ENCODE peak calls at places on chromosome 19, in ten cellular contexts. J, E, P, Z, Q, K, U, N, V and C are unnamed samples.

GRCh38 chr19:38213911-38214625 is 10.0 kb downstream of the DPF1 start:
- DNase-seq in J (no peak), E (no peak), P (no peak), Z (no peak), Q (no peak), K (no peak), U (no peak), N (peak; percentile 81), V (no peak), C (no peak)

GRCh38 chr19:42252365-42253244 is 2.3 kb downstream of the ERF start:
- DNase-seq in J (peak; percentile 72), E (no peak), P (no peak), Z (no peak), Q (peak; percentile 91), K (no peak), U (peak; percentile 57), N (peak; percentile 52), V (peak; percentile 60), C (no peak)

GRCh38 chr19:50238043-50238442 is 34.6 kb downstream of the MYH14 start:
- DNase-seq in J (no peak), E (no peak), P (no peak), Z (no peak), Q (no peak), K (no peak), U (no peak), N (no peak), V (no peak), C (no peak)

GRCh38 chr19:28980236-28980868 is 232.6 kb downstream of the UQCRFS1 start:
- DNase-seq in J (no peak), E (no peak), P (no peak), Z (no peak), Q (no peak), K (no peak), U (no peak), N (peak; percentile 20), V (no peak), C (no peak)

GRCh38 chr19:33304760-33305647 is 2.7 kb upstream of the CEBPA start:
- DNase-seq in J (no peak), E (no peak), P (peak; percentile 56), Z (peak; percentile 77), Q (peak; percentile 46), K (no peak), U (peak; percentile 56), N (peak; percentile 44), V (peak; percentile 85), C (no peak)

GRCh38 chr19:56369886-56370676 is 23.3 kb downstream of the ZNF582 start:
- DNase-seq in J (no peak), E (no peak), P (no peak), Z (no peak), Q (no peak), K (no peak), U (no peak), N (no peak), V (no peak), C (no peak)

GRCh38 chr19:10286803-10287737 is at the start of gene ICAM4:
- DNase-seq in J (peak; percentile 83), E (no peak), P (peak; percentile 63), Z (peak; percentile 81), Q (no peak), K (no peak), U (peak; percentile 95), N (no peak), V (peak; percentile 80), C (no peak)

GRCh38 chr19:53947624-53948023 is 15.1 kb upstream of the CACNG8 start:
- DNase-seq in J (no peak), E (no peak), P (peak; percentile 21), Z (no peak), Q (no peak), K (no peak), U (peak; percentile 48), N (peak; percentile 84), V (no peak), C (no peak)

GRCh38 chr19:14405758-14406644 is 13.1 kb downstream of the DDX39A start:
- DNase-seq in J (peak; percentile 95), E (peak; percentile 97), P (peak; percentile 81), Z (peak; percentile 91), Q (peak; percentile 93), K (peak; percentile 81), U (peak; percentile 96), N (peak; percentile 88), V (peak; percentile 87), C (peak; percentile 96)

GRCh38 chr19:7450243-7451223 is 38.3 kb downstream of the PEX11G start:
- DNase-seq in J (no peak), E (no peak), P (peak; percentile 32), Z (no peak), Q (no peak), K (no peak), U (peak; percentile 38), N (no peak), V (no peak), C (peak; percentile 98)

GRCh38 chr19:41172297-41173164 is 20.5 kb upstream of the CYP2S1 start:
- DNase-seq in J (no peak), E (no peak), P (no peak), Z (peak; percentile 33), Q (no peak), K (no peak), U (no peak), N (no peak), V (peak; percentile 66), C (no peak)

GRCh38 chr19:14081797-14082674 is 3.5 kb downstream of the C19orf67 start:
- DNase-seq in J (no peak), E (no peak), P (no peak), Z (peak; percentile 45), Q (peak; percentile 80), K (no peak), U (peak; percentile 44), N (no peak), V (no peak), C (no peak)

GRCh38 chr19:46471116-46471733 is at the start of gene PNMA8A:
- DNase-seq in J (peak; percentile 90), E (peak; percentile 74), P (no peak), Z (peak; percentile 44), Q (peak; percentile 86), K (no peak), U (peak; percentile 88), N (peak; percentile 57), V (no peak), C (no peak)

GRCh38 chr19:51372649-51373504 is at the start of gene NKG7:
- DNase-seq in J (no peak), E (no peak), P (no peak), Z (no peak), Q (no peak), K (no peak), U (peak; percentile 56), N (no peak), V (peak; percentile 44), C (no peak)

GRCh38 chr19:40217027-40217810 is 965 bp downstream of the TTC9B start:
- DNase-seq in J (no peak), E (peak; percentile 39), P (no peak), Z (peak; percentile 65), Q (no peak), K (no peak), U (peak; percentile 80), N (peak; percentile 75), V (peak; percentile 59), C (no peak)

GRCh38 chr19:18385675-18386542 is at the start of gene GDF15:
- DNase-seq in J (peak; percentile 61), E (no peak), P (peak; percentile 95), Z (peak; percentile 96), Q (peak; percentile 86), K (peak; percentile 70), U (peak; percentile 98), N (peak; percentile 94), V (peak; percentile 90), C (peak; percentile 94)

DNA sequence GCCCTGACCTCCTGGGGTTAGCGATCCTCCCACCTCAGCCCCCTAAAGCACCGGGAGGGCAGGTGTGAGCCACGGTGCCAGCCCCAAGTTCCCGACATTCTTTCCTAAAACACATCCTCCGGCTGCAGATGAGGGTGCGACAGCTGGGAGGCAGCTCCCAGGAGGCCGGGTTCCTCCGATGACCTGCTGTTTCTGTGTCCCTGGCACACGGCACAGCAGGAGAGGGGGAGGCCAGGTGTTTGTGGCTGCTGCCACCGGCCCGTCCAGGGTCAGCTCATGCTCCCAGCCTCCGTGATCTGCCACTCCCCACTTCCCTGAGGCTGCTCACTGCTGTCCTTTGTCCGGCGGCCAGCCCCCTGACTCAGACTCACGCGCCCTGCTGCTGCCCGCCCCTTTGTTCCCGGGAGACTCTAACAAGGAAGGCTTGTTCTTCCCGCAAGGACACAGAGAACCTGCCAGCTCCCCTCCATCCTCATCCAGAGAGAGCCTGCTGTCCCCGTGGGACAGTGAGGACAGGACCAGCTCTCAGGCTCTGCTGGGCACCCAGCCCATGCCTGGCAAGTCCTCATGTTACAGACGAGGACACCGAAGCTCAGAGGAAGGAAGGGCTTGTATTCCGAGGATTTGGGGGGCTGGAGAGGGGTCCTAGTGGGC is 10.6 kb upstream of the MADCAM1 start:
- DNase-seq in J (peak; percentile 56), E (no peak), P (peak; percentile 88), Z (no peak), Q (peak; percentile 94), K (peak; percentile 29), U (no peak), N (no peak), V (no peak), C (no peak)
- TF ChIP-seq EP300 in J (no peak), E (no peak), P (no peak), Z (no peak), Q (no peak), K (peak; percentile 73), U (no peak), N (no peak), V (no peak), C (no peak)

GRCh38 chr19:1315470-1316166 is 29.9 kb downstream of the EFNA2 start:
- DNase-seq in J (peak; percentile 78), E (no peak), P (no peak), Z (peak; percentile 63), Q (no peak), K (no peak), U (peak; percentile 81), N (peak; percentile 52), V (peak; percentile 29), C (no peak)
- TF ChIP-seq CTCF in J (peak; percentile 40), E (peak; percentile 64), P (peak; percentile 88), Z (no peak), Q (peak; percentile 76), K (peak; percentile 51), U (peak; percentile 80), N (peak; percentile 66), V (peak; percentile 63), C (peak; percentile 64)

DNA sequence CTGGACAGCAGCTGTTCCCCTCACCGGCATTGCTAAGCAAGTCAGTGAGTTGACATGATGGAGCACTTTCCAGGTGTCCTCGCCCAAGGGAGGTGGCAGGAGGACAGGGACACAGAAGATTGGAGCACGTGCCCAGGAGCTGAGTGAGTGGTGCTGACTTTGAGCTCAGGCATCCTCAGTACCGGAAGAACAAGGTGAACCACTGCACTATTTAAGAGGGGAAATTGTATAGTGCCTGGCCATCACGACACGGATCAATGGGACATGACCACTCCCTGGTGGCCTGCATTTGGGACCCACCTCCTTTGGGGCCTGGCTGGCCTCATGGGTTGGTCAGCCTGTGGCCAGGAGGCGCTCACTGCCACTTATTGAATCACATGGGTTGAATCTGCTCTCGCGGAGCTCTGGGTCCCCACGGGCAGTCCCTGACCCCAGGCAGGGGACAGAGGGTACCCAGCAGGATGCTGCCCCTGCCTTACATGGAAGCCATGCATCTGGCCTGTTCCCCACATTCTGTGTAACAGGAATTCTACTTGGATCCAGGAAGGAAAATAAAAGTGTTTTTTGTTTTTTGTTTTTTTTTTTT is 206.9 kb upstream of the ZNF536 start:
- DNase-seq in J (no peak), E (no peak), P (no peak), Z (no peak), Q (no peak), K (no peak), U (no peak), N (no peak), V (no peak), C (peak; percentile 53)
- TF ChIP-seq EP300 in J (no peak), E (no peak), P (no peak), Z (no peak), Q (no peak), K (no peak), U (no peak), N (no peak), V (no peak), C (no peak)

GRCh38 chr19:8525401-8525684 is 11.4 kb upstream of the ZNF414 start:
- DNase-seq in J (no peak), E (peak; percentile 100), P (no peak), Z (no peak), Q (no peak), K (no peak), U (no peak), N (no peak), V (no peak), C (no peak)
- TF ChIP-seq CTCF in J (peak; percentile 15), E (peak; percentile 71), P (peak; percentile 76), Z (no peak), Q (no peak), K (no peak), U (peak; percentile 39), N (no peak), V (peak; percentile 30), C (no peak)